ENCODE peak calls at places on chromosomes 13 and 19, in nine cellular contexts. J is astrocyte, D is left ventricle myocardium inferior, O is left lung, M is cardiac muscle cell, P is fibroblast of mammary gland, C is pancreas, Y is lower leg skin, F is mucosa of descending colon. H is an unnamed sample.

GRCh38 chr19:9130965-9131364 is 4.2 kb upstream of the OR7G3 start:
- DNase-seq in C (no peak), M (no peak), J (no peak), D (no peak), Y (no peak), O (no peak), P (no peak), F (no peak), H (no peak)

GRCh38 chr19:47779524-47780214 is 1.2 kb downstream of the SELENOW start:
- DNase-seq in D (peak; percentile 83), M (no peak), P (no peak), O (no peak), C (no peak), J (no peak), F (no peak), Y (peak; percentile 89), H (peak; percentile 92)

GRCh38 chr19:30959011-30959410 is 390.2 kb downstream of the TSHZ3 start:
- DNase-seq in M (no peak), O (no peak), J (no peak), Y (no peak), C (no peak), D (no peak), F (no peak), P (no peak), H (no peak)

GRCh38 chr19:52961981-52962380 is 700 bp downstream of the ZNF816 start:
- DNase-seq in Y (peak; percentile 81), P (peak; percentile 4), O (no peak), F (no peak), J (no peak), M (no peak), D (no peak), C (no peak), H (no peak)

GRCh38 chr19:7476241-7476640 is 12.6 kb downstream of the PEX11G start:
- DNase-seq in P (no peak), D (no peak), J (no peak), C (no peak), F (no peak), M (no peak), O (no peak), Y (no peak), H (no peak)

GRCh38 chr13:97834255-97834654 is 119.2 kb upstream of the IPO5 start:
- DNase-seq in F (no peak), P (no peak), J (no peak), M (no peak), C (no peak), O (no peak), Y (no peak), D (no peak), H (no peak)

GRCh38 chr13:65926750-65927171 is 1303.4 kb downstream of the PCDH9 start:
- DNase-seq in Y (no peak), J (no peak), D (peak; percentile 38), P (no peak), F (no peak), M (peak; percentile 37), C (peak; percentile 13), O (no peak), H (no peak)

GRCh38 chr19:47486900-47487299 is 2.9 kb upstream of the KPTN start:
- DNase-seq in C (no peak), O (peak; percentile 39), D (no peak), J (no peak), F (no peak), P (no peak), M (no peak), Y (no peak), H (peak; percentile 63)

GRCh38 chr19:44757735-44758505 is 9.4 kb downstream of the BCL3 start:
- DNase-seq in O (peak; percentile 88), M (peak; percentile 77), D (peak; percentile 88), F (peak; percentile 63), C (peak; percentile 56), J (no peak), Y (no peak), P (peak; percentile 73), H (peak; percentile 94)

GRCh38 chr13:56356690-56357089 is 784.0 kb upstream of the PRR20A start:
- DNase-seq in C (no peak), Y (no peak), D (no peak), F (no peak), O (no peak), M (no peak), J (no peak), P (no peak), H (no peak)

GRCh38 chr19:4774136-4774535 is 17.4 kb upstream of the FEM1A start:
- DNase-seq in C (no peak), Y (no peak), M (no peak), J (no peak), F (no peak), D (no peak), P (no peak), O (no peak), H (no peak)

GRCh38 chr13:97003071-97003470 is 8.8 kb upstream of the OXGR1 start:
- DNase-seq in C (no peak), Y (no peak), D (no peak), J (peak; percentile 62), F (no peak), P (peak; percentile 49), O (no peak), M (no peak), H (no peak)

GRCh38 chr19:17872251-17873001 is 681 bp downstream of the SLC5A5 start:
- DNase-seq in J (no peak), M (no peak), O (peak; percentile 88), F (peak; percentile 69), C (no peak), Y (no peak), D (no peak), P (no peak), H (no peak)

GRCh38 chr19:49061000-49061399 is 3.5 kb upstream of the CGB7 start:
- DNase-seq in F (no peak), Y (no peak), O (no peak), J (no peak), P (no peak), C (no peak), M (no peak), D (no peak), H (no peak)

GRCh38 chr19:49061445-49061844 is 3.2 kb downstream of the NTF4 start:
- DNase-seq in D (no peak), Y (no peak), P (no peak), J (no peak), M (no peak), F (no peak), C (no peak), O (no peak), H (no peak)

GRCh38 chr19:49065905-49066512 is 1.4 kb upstream of the NTF4 start:
- DNase-seq in F (no peak), D (no peak), M (no peak), C (no peak), Y (no peak), O (no peak), J (no peak), P (no peak), H (no peak)

GRCh38 chr19:49064768-49065611 is at the start of gene NTF4:
- DNase-seq in F (no peak), C (no peak), M (peak; percentile 50), P (no peak), D (no peak), Y (peak; percentile 89), J (no peak), O (no peak), H (no peak)

GRCh38 chr19:49064029-49064629 is 489 bp downstream of the NTF4 start:
- DNase-seq in D (no peak), P (no peak), O (no peak), F (no peak), J (no peak), M (no peak), Y (no peak), C (no peak), H (no peak)
- H3K4me3 ChIP-seq in D (no peak overlapping the region), P (no peak overlapping the region), O (peak overlapping the region; percentile 10), F (no peak overlapping the region), J (no peak overlapping the region), M (peak overlapping the region; percentile 43), Y (no peak overlapping the region), C (no peak overlapping the region), H (no peak overlapping the region)

GRCh38 chr19:28424662-28425430 is 788.1 kb downstream of the UQCRFS1 start:
- DNase-seq in Y (no peak), J (peak; percentile 71), M (peak; percentile 10), O (no peak), F (no peak), D (no peak), P (no peak), C (no peak), H (no peak)
- H3K4me3 ChIP-seq in Y (no peak overlapping the region), J (no peak overlapping the region), M (no peak overlapping the region), O (no peak overlapping the region), F (no peak overlapping the region), D (no peak overlapping the region), P (no peak overlapping the region), C (no peak overlapping the region), H (no peak overlapping the region)

GRCh38 chr13:59846845-59847620 is 316.7 kb downstream of the DIAPH3 start:
- DNase-seq in D (no peak), P (no peak), F (no peak), J (no peak), C (no peak), O (no peak), Y (no peak), M (peak; percentile 22), H (no peak)

GRCh38 chr13:59843040-59843439 is 320.7 kb downstream of the DIAPH3 start:
- DNase-seq in F (no peak), C (no peak), D (no peak), P (no peak), M (no peak), Y (no peak), J (no peak), O (no peak), H (no peak)

GRCh38 chr13:59837101-59837500 is 326.6 kb downstream of the DIAPH3 start:
- DNase-seq in F (no peak), O (no peak), Y (no peak), P (no peak), M (no peak), D (no peak), J (no peak), C (no peak), H (no peak)

DNA sequence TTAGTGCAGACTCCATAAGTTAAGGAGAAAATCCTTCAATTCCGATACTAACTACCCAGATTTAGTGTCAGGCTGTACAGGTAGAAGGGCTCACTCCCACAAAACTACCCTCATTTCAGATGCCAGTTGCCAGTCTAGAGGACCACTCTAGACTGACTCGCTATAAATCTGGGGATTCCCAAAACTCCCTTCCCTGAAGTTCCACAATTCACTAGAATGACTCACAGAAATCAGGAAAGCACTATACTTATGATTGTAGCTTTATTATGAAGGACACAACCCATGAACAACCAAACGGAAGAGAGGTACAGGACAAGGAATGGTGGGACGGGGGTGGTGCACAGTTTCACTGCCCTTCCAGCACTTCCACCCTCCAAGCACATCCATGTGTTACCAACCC is 321.2 kb downstream of the DIAPH3 start:
- DNase-seq in M (no peak), D (no peak), O (no peak), Y (no peak), P (no peak), J (no peak), F (no peak), C (no peak), H (no peak)
- H3K4me3 ChIP-seq in M (no peak overlapping the region), D (no peak overlapping the region), O (no peak overlapping the region), Y (no peak overlapping the region), P (no peak overlapping the region), J (no peak overlapping the region), F (no peak overlapping the region), C (no peak overlapping the region), H (no peak overlapping the region)

DNA sequence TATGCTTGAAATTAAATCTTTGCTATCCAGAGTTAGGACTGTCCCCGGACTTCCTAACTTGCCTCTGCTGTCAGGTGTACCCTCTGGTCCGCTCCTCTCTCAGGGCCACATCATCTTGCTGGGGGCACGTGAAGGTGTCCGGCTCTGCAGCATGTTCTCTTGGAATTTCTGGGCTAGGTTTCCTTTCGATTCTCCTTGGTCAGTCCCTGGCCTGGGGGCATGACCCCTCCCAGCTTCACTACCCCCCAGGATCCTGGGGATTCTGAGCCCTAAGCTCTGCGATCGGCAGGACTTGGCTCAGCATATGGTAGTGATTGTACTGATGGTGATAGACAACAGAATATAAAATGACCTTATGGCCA is 5.1 kb upstream of the GPI start:
- DNase-seq in O (peak; percentile 36), F (no peak), Y (no peak), C (no peak), J (no peak), M (no peak), P (no peak), D (no peak), H (no peak)
- H3K4me3 ChIP-seq in O (peak overlapping the region; percentile 32), F (no peak overlapping the region), Y (no peak overlapping the region), C (peak overlapping the region; percentile 44), J (peak overlapping the region; percentile 55), M (peak overlapping the region; percentile 5), P (peak overlapping the region; percentile 53), D (peak overlapping the region; percentile 62), H (peak overlapping the region; percentile 47)